ENCODE peak calls at places on chromosome 13, in five cellular contexts. M is right atrium auricular region; W is progenitor cell of endocrine pancreas; B is stimulated activated CD8-positive, alpha-beta memory T cell treated with anti-CD3 and anti-CD28 coated beads, Interleukin-2, amount 100 ng/mL, for 1 hour; D is neural crest cell. S is an unnamed sample.

GRCh38 chr13:26377038-26377437 is 123.1 kb downstream of the CDK8 start:
- DNase-seq in M (no peak), B (no peak), D (peak; percentile 22), W (no peak), S (peak; percentile 33)

GRCh38 chr13:29465741-29466293 is 129.7 kb downstream of the SLC7A1 start:
- DNase-seq in M (no peak), D (no peak), W (no peak), B (no peak), S (no peak)

GRCh38 chr13:27375686-27376326 is 48.6 kb upstream of the GTF3A start:
- DNase-seq in D (peak; percentile 78), W (peak; percentile 63), M (peak; percentile 74), B (peak; percentile 17), S (peak; percentile 87)

GRCh38 chr13:50911051-50911690 is 1.6 kb downstream of the RNASEH2B start:
- DNase-seq in M (no peak), W (no peak), D (no peak), B (no peak), S (peak; percentile 68)

GRCh38 chr13:95300625-95301134 is 571 bp downstream of the ABCC4 start:
- DNase-seq in M (no peak), B (peak; percentile 16), D (peak; percentile 28), W (peak; percentile 11), S (peak; percentile 70)

GRCh38 chr13:45674908-45675307 is 27.2 kb upstream of the CBY2 start:
- DNase-seq in M (no peak), W (no peak), D (no peak), B (no peak), S (peak; percentile 83)

GRCh38 chr13:101271681-101272245 is 144.5 kb downstream of the NALCN start:
- DNase-seq in W (no peak), M (no peak), D (no peak), B (no peak), S (no peak)

GRCh38 chr13:29758591-29759114 is 91.8 kb downstream of the UBL3 start:
- DNase-seq in M (no peak), D (no peak), W (no peak), B (peak; percentile 12), S (no peak)

GRCh38 chr13:41052441-41052840 is 8.9 kb upstream of the WBP4 start:
- DNase-seq in B (no peak), M (no peak), D (no peak), W (no peak), S (no peak)

GRCh38 chr13:33379597-33379996 is 94.0 kb upstream of the STARD13 start:
- DNase-seq in W (no peak), B (no peak), D (no peak), M (no peak), S (no peak)

GRCh38 chr13:106161186-106161585 is 374.3 kb downstream of the EFNB2 start:
- DNase-seq in B (no peak), D (no peak), W (no peak), M (no peak), S (no peak)

GRCh38 chr13:112836940-112837339 is 132.1 kb upstream of the MCF2L start:
- DNase-seq in B (no peak), M (no peak), W (no peak), D (no peak), S (no peak)

GRCh38 chr13:27592865-27593264 is 27.5 kb downstream of the LNX2 start:
- DNase-seq in W (no peak), D (no peak), B (no peak), M (no peak), S (no peak)

GRCh38 chr13:106522898-106523525 is 12.4 kb downstream of the EFNB2 start:
- DNase-seq in B (no peak), W (no peak), D (no peak), M (no peak), S (no peak)

GRCh38 chr13:31631071-31631470 is 108.3 kb upstream of the RXFP2 start:
- DNase-seq in W (no peak), M (no peak), D (no peak), B (no peak), S (no peak)

GRCh38 chr13:112974676-112975075 is 5.7 kb downstream of the MCF2L start:
- DNase-seq in W (no peak), M (no peak), D (no peak), B (no peak), S (no peak)

GRCh38 chr13:20940083-20940482 is 37.5 kb upstream of the XPO4 start:
- DNase-seq in M (no peak), B (no peak), D (no peak), W (no peak), S (no peak)

GRCh38 chr13:48186722-48187121 is 46.3 kb upstream of the ITM2B start:
- DNase-seq in B (no peak), M (no peak), W (no peak), D (no peak), S (no peak)

GRCh38 chr13:30466841-30467252 is 1.1 kb upstream of the HMGB1 start:
- DNase-seq in D (no peak), M (no peak), W (no peak), B (no peak), S (peak; percentile 47)

GRCh38 chr13:106701810-106702341 is 133.9 kb upstream of the ARGLU1 start:
- DNase-seq in W (no peak), B (no peak), D (no peak), M (no peak), S (no peak)

GRCh38 chr13:113959198-113959597 is 14.7 kb downstream of the C13orf46 start:
- DNase-seq in M (no peak), W (no peak), D (no peak), B (no peak), S (no peak)